ENCODE peak calls at places on chromosomes 4 and X, in eight cellular contexts. L, V, Z, A, J, T, N and P are unnamed samples.

GRCh38 chrX:10932842-10933440 is 178.2 kb upstream of the HCCS start:
- DNase-seq in L (no peak), V (no peak), Z (no peak), A (no peak), J (no peak), T (no peak), N (no peak), P (no peak)

GRCh38 chrX:151753313-151754041 is 18.9 kb downstream of the CNGA2 start:
- DNase-seq in L (peak), V (peak), Z (no peak), A (no peak), J (peak), T (peak), N (no peak), P (no peak)

GRCh38 chr4:88697588-88698329 is at the start of gene NAP1L5:
- DNase-seq in L (peak), V (peak), Z (peak), A (peak), J (no peak), T (peak), N (peak), P (peak)

GRCh38 chr4:176492648-176493302 is 173.0 kb downstream of the SPCS3 start:
- DNase-seq in L (no peak), V (peak), Z (no peak), A (no peak), J (no peak), T (no peak), N (no peak), P (no peak)

GRCh38 chrX:13283512-13283911 is 36.3 kb downstream of the ATXN3L start:
- DNase-seq in L (no peak), V (no peak), Z (no peak), A (no peak), J (no peak), T (peak), N (no peak), P (no peak)

GRCh38 chrX:119673336-119673735 is 19.6 kb downstream of the SEPTIN6 start:
- DNase-seq in L (no peak), V (no peak), Z (no peak), A (no peak), J (no peak), T (no peak), N (no peak), P (no peak)

GRCh38 chr4:83149885-83150562 is 35.5 kb upstream of the PLAC8 start:
- DNase-seq in L (no peak), V (no peak), Z (no peak), A (no peak), J (no peak), T (no peak), N (no peak), P (no peak)

GRCh38 chrX:8971116-8971515 is 62.8 kb downstream of the FAM9B start:
- DNase-seq in L (no peak), V (no peak), Z (no peak), A (no peak), J (peak), T (peak), N (no peak), P (no peak)

GRCh38 chrX:136199365-136199764 is 51.8 kb downstream of the MAP7D3 start:
- DNase-seq in L (no peak), V (no peak), Z (no peak), A (no peak), J (no peak), T (peak), N (no peak), P (no peak)

GRCh38 chr4:142293536-142293935 is 552.6 kb downstream of the INPP4B start:
- DNase-seq in L (no peak), V (no peak), Z (no peak), A (no peak), J (no peak), T (no peak), N (no peak), P (no peak)

GRCh38 chrX:101803451-101803850 is 128.4 kb downstream of the ZMAT1 start:
- DNase-seq in L (no peak), V (no peak), Z (no peak), A (no peak), J (no peak), T (no peak), N (no peak), P (no peak)

GRCh38 chrX:152878976-152879755 is 18.7 kb upstream of the ZNF185 start:
- DNase-seq in L (no peak), V (no peak), Z (no peak), A (no peak), J (no peak), T (no peak), N (no peak), P (peak)